ENCODE peak calls at places on chromosome 15, in nine cellular contexts. T is activated CD8-positive, alpha-beta memory T cell treated with anti-CD3 and anti-CD28 coated beads, Interleukin-2, amount 50 U/mL, for 4 hours; G is ELF-1; K is iris pigment epithelial cell; E is foreskin fibroblast; J is NCI-H69; F is posterior cingulate gyrus; S is NCI-H774; A is left ventricle myocardium inferior. H is an unnamed sample.

GRCh38 chr15:48096355-48096786 is 24.4 kb upstream of the SLC24A5 start:
- DNase-seq in T (no peak), G (no peak), K (no peak), E (no peak), J (no peak), F (no peak), S (no peak), A (no peak), H (no peak)

GRCh38 chr15:42145546-42146455 is 10.6 kb downstream of the PLA2G4F start:
- DNase-seq in T (no peak), G (no peak), K (no peak), E (no peak), J (no peak), F (no peak), S (no peak), A (no peak), H (no peak)

GRCh38 chr15:70879386-70879785 is 12.8 kb downstream of the THAP10 start:
- DNase-seq in T (no peak), G (no peak), K (peak; percentile 58), E (peak; percentile 91), J (no peak), F (no peak), S (no peak), A (no peak), H (peak; percentile 71)

GRCh38 chr15:68594533-68595259 is 15.9 kb downstream of the CORO2B start:
- DNase-seq in T (no peak), G (no peak), K (no peak), E (no peak), J (no peak), F (no peak), S (no peak), A (no peak), H (no peak)

GRCh38 chr15:98853593-98854420 is 153.8 kb downstream of the PGPEP1L start:
- DNase-seq in T (no peak), G (peak; percentile 38), K (no peak), E (no peak), J (no peak), F (no peak), S (no peak), A (no peak), H (peak; percentile 45)

GRCh38 chr15:55858661-55859060 is 115.7 kb upstream of the PRTG start:
- DNase-seq in T (no peak), G (no peak), K (peak; percentile 83), E (peak; percentile 18), J (peak; percentile 43), F (no peak), S (no peak), A (no peak), H (peak; percentile 3)

GRCh38 chr15:64286473-64286872 is 69.5 kb downstream of the CSNK1G1 start:
- DNase-seq in T (no peak), G (no peak), K (no peak), E (no peak), J (peak; percentile 87), F (no peak), S (no peak), A (no peak), H (no peak)

GRCh38 chr15:71237456-71238188 is 122.4 kb downstream of the THSD4 start:
- DNase-seq in T (no peak), G (peak; percentile 40), K (peak; percentile 99), E (peak; percentile 92), J (peak; percentile 33), F (peak; percentile 43), S (no peak), A (peak; percentile 83), H (peak; percentile 95)

GRCh38 chr15:38516636-38517035 is 48.0 kb downstream of the RASGRP1 start:
- DNase-seq in T (no peak), G (no peak), K (no peak), E (no peak), J (peak; percentile 28), F (no peak), S (no peak), A (no peak), H (no peak)

GRCh38 chr15:72155021-72155621 is 36.9 kb downstream of the SENP8 start:
- DNase-seq in T (no peak), G (no peak), K (peak; percentile 5), E (peak; percentile 12), J (peak; percentile 88), F (peak; percentile 64), S (peak; percentile 23), A (peak; percentile 75), H (peak; percentile 73)

GRCh38 chr15:99421172-99421656 is 144.6 kb upstream of the MEF2A start:
- DNase-seq in T (peak; percentile 49), G (peak; percentile 65), K (peak; percentile 49), E (no peak), J (peak; percentile 45), F (no peak), S (no peak), A (no peak), H (no peak)

GRCh38 chr15:28017423-28017924 is 81.6 kb downstream of the OCA2 start:
- DNase-seq in T (no peak), G (peak; percentile 14), K (no peak), E (no peak), J (peak; percentile 66), F (no peak), S (no peak), A (no peak), H (no peak)

GRCh38 chr15:73965094-73965729 is 26.9 kb downstream of the STOML1 start:
- DNase-seq in T (no peak), G (peak; percentile 90), K (no peak), E (no peak), J (peak; percentile 45), F (no peak), S (no peak), A (no peak), H (no peak)

GRCh38 chr15:34716111-34716510 is 38.7 kb downstream of the GJD2 start:
- DNase-seq in T (no peak), G (no peak), K (no peak), E (no peak), J (peak; percentile 25), F (no peak), S (no peak), A (peak; percentile 73), H (no peak)

GRCh38 chr15:73052679-73053397 is 575 bp downstream of the NEO1 start:
- DNase-seq in T (peak; percentile 21), G (peak; percentile 69), K (peak; percentile 32), E (no peak), J (peak; percentile 28), F (peak; percentile 35), S (peak; percentile 21), A (peak; percentile 29), H (peak; percentile 67)

GRCh38 chr15:44215594-44215993 is 20.5 kb upstream of the FRMD5 start:
- DNase-seq in T (no peak), G (no peak), K (peak; percentile 79), E (peak; percentile 79), J (peak; percentile 72), F (no peak), S (no peak), A (no peak), H (peak; percentile 87)

GRCh38 chr15:83105450-83105849 is 2.0 kb upstream of the TM6SF1 start:
- DNase-seq in T (no peak), G (no peak), K (no peak), E (no peak), J (no peak), F (no peak), S (no peak), A (no peak), H (no peak)

GRCh38 chr15:59172289-59172901 is 34.2 kb upstream of the LDHAL6B start:
- DNase-seq in T (no peak), G (no peak), K (no peak), E (no peak), J (no peak), F (no peak), S (no peak), A (no peak), H (no peak)

GRCh38 chr15:78438595-78439285 is 724 bp downstream of the IREB2 start:
- DNase-seq in T (no peak), G (peak; percentile 53), K (peak; percentile 28), E (no peak), J (peak; percentile 39), F (no peak), S (no peak), A (no peak), H (peak; percentile 31)

GRCh38 chr15:82663186-82663600 is 16.0 kb upstream of the CPEB1 start:
- DNase-seq in T (peak; percentile 35), G (peak; percentile 84), K (peak; percentile 33), E (peak; percentile 29), J (no peak), F (no peak), S (no peak), A (no peak), H (peak; percentile 56)

GRCh38 chr15:94174399-94174802 is 57.0 kb upstream of the MCTP2 start:
- DNase-seq in T (no peak), G (no peak), K (no peak), E (peak; percentile 10), J (no peak), F (no peak), S (no peak), A (no peak), H (peak; percentile 80)

GRCh38 chr15:78620021-78620838 is 566 bp downstream of the CHRNA3 start:
- DNase-seq in T (no peak), G (peak; percentile 76), K (peak; percentile 13), E (no peak), J (peak; percentile 60), F (no peak), S (no peak), A (no peak), H (peak; percentile 41)

H was measured in Daoy.